ENCODE peak calls at places on chromosome 22, in seven cellular contexts. C is heart left ventricle, A is Calu3, H is mammary epithelial cell, I is cardiac fibroblast, V is uterus, O is right lobe of liver. F is an unnamed sample.

GRCh38 chr22:44200855-44201550 is 20.3 kb downstream of the PARVG start:
- DNase-seq in C (no peak), A (no peak), H (no peak), I (no peak), V (no peak), O (no peak), F (no peak)

GRCh38 chr22:38879961-38880360 is 7.9 kb upstream of the CBX6 start:
- DNase-seq in C (no peak), A (no peak), H (no peak), I (no peak), V (no peak), O (no peak), F (no peak)

GRCh38 chr22:39658367-39658766 is 87.8 kb downstream of the CACNA1I start:
- DNase-seq in C (no peak), A (no peak), H (no peak), I (no peak), V (no peak), O (no peak), F (no peak)

GRCh38 chr22:19287889-19288288 is 3.6 kb downstream of the CLTCL1 start:
- DNase-seq in C (no peak), A (no peak), H (peak; percentile 65), I (peak; percentile 82), V (no peak), O (no peak), F (peak; percentile 37)

GRCh38 chr22:39960791-39961746 is 872 bp downstream of the TMA7B start:
- DNase-seq in C (no peak), A (no peak), H (peak; percentile 93), I (peak; percentile 89), V (no peak), O (no peak), F (no peak)

GRCh38 chr22:49853981-49854791 is 542 bp downstream of the ZBED4 start:
- DNase-seq in C (peak; percentile 23), A (peak; percentile 38), H (peak; percentile 29), I (peak; percentile 31), V (peak; percentile 36), O (peak; percentile 57), F (no peak)

GRCh38 chr22:46602025-46602424 is 18.2 kb upstream of the GRAMD4 start:
- DNase-seq in C (no peak), A (no peak), H (no peak), I (no peak), V (no peak), O (no peak), F (no peak)

GRCh38 chr22:39306456-39307361 is 12.7 kb downstream of the RPL3 start:
- DNase-seq in C (no peak), A (peak; percentile 62), H (no peak), I (peak; percentile 23), V (no peak), O (peak; percentile 47), F (no peak)

GRCh38 chr22:41256254-41256897 is 15.6 kb upstream of the CHADL start:
- DNase-seq in C (no peak), A (no peak), H (peak; percentile 81), I (peak; percentile 59), V (no peak), O (no peak), F (peak; percentile 47)

GRCh38 chr22:46373166-46373565 is 37.7 kb downstream of the TRMU start:
- DNase-seq in C (no peak), A (no peak), H (no peak), I (no peak), V (no peak), O (peak; percentile 51), F (no peak)

GRCh38 chr22:44161673-44162072 is 19.1 kb upstream of the PARVG start:
- DNase-seq in C (no peak), A (no peak), H (no peak), I (no peak), V (no peak), O (no peak), F (no peak)

GRCh38 chr22:28341001-28341400 is 338.6 kb downstream of the TTC28 start:
- DNase-seq in C (no peak), A (no peak), H (peak; percentile 64), I (peak; percentile 42), V (no peak), O (no peak), F (peak; percentile 5)

GRCh38 chr22:48660795-48661740 is 1166.6 kb downstream of the BRD1 start:
- DNase-seq in C (no peak), A (no peak), H (no peak), I (no peak), V (no peak), O (no peak), F (no peak)

GRCh38 chr22:37383342-37383741 is 43.9 kb downstream of the ELFN2 start:
- DNase-seq in C (no peak), A (no peak), H (no peak), I (no peak), V (no peak), O (no peak), F (no peak)

GRCh38 chr22:39255449-39256185 is 10.8 kb upstream of the PDGFB start:
- DNase-seq in C (no peak), A (no peak), H (no peak), I (no peak), V (no peak), O (no peak), F (no peak)

GRCh38 chr22:27113211-27114030 is 456.0 kb downstream of the MIAT start:
- DNase-seq in C (peak; percentile 65), A (peak; percentile 87), H (peak; percentile 95), I (peak; percentile 93), V (peak; percentile 52), O (peak; percentile 73), F (peak; percentile 69)

GRCh38 chr22:38987171-38987895 is 5.2 kb downstream of the APOBEC3B start:
- DNase-seq in C (no peak), A (no peak), H (no peak), I (no peak), V (no peak), O (no peak), F (no peak)

GRCh38 chr22:39253427-39254070 is 8.8 kb upstream of the PDGFB start:
- DNase-seq in C (peak; percentile 85), A (peak; percentile 78), H (peak; percentile 82), I (peak; percentile 75), V (peak; percentile 73), O (peak; percentile 60), F (no peak)

GRCh38 chr22:33785283-33785991 is 134.8 kb downstream of the LARGE1 start:
- DNase-seq in C (no peak), A (no peak), H (peak; percentile 91), I (peak; percentile 33), V (no peak), O (no peak), F (no peak)

GRCh38 chr22:36569999-36570398 is 41.0 kb upstream of the EIF3D start:
- DNase-seq in C (no peak), A (peak; percentile 49), H (peak; percentile 20), I (peak; percentile 31), V (no peak), O (no peak), F (no peak)

GRCh38 chr22:43439368-43440102 is 27.7 kb downstream of the MPPED1 start:
- DNase-seq in C (no peak), A (no peak), H (no peak), I (no peak), V (peak; percentile 4), O (no peak), F (no peak)

GRCh38 chr22:49933236-49933921 is 14.9 kb downstream of the CRELD2 start:
- DNase-seq in C (peak; percentile 60), A (no peak), H (no peak), I (no peak), V (peak; percentile 73), O (peak; percentile 44), F (no peak)

GRCh38 chr22:22022255-22022840 is 39.8 kb upstream of the TOP3B start:
- DNase-seq in C (no peak), A (no peak), H (no peak), I (no peak), V (no peak), O (no peak), F (no peak)

GRCh38 chr22:18091916-18092526 is 14.2 kb downstream of the PEX26 start:
- DNase-seq in C (peak; percentile 72), A (peak; percentile 74), H (peak; percentile 69), I (peak; percentile 90), V (peak; percentile 77), O (peak; percentile 85), F (no peak)

DNA sequence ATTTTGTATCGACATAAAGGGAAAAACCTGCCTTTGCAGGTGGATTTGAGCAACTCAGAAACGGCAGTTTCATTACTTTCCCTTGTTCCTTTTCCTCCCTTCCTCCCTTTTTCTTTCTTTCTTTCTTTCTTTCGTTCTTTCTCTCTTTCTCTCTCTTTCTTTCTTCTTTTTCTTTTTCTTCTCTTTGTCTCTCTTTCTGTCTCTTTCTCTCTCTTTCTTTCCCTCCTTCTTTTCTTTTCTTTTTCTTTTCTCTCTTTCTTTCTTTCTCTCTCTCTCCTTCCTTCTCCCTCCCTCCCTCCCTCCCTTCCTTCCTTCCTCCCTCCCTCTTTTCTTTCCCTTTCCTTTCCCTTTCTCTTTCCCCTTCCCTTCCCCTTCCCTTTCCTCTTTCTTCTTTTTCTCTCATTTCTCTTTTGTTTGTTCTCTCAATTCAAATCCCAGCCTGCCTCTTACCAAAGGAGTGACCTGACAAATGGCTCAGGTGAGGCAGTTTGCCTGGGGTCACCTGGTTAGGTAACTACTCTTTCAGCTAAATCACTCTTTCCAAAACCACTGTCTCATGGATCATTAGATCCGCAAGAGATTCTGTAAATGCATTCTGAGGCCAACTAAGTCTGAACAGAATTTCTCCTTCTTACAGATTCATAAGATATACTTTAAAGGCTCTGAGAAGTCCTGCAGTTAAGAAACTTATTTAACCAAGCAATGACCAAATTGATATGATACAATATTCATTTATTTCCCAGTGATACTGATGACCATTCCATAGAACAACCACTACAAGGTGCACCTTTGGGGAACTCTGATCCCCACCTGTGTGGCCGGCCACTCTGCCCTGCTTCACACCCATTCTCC is 75.3 kb downstream of the MYO18B start:
- DNase-seq in C (no peak), A (no peak), H (no peak), I (no peak), V (no peak), O (no peak), F (no peak)
- TF ChIP-seq CTCF in C (no peak), A (no peak), H (no peak), I (no peak), V (no peak), O (no peak), F (no peak)

DNA sequence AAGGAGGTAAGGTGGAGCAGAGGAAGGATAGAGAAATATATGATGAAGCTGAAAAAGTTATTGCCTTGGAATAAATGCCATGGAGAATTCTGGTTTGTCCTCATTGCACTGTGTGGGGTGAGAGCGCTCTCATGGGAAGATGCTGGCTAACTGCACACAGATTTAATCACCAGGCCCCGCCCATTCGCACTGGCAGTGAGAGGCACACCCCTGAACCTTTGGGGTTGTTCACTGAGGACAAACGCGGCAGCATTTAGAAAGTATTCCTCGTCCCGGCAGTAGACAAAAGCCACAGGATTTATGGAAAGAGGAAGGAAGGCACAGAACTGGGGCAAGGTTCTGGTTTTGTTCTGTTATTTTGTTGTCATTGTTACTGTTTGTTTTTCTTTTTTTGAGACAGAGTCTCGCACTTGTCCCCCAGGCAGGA is 70.2 kb downstream of the MED15 start:
- DNase-seq in C (no peak), A (no peak), H (no peak), I (no peak), V (no peak), O (no peak), F (no peak)
- TF ChIP-seq CTCF in C (no peak), A (no peak), H (no peak), I (no peak), V (no peak), O (no peak), F (no peak)

GRCh38 chr22:45208993-45209838 is 31.5 kb downstream of the KIAA0930 start:
- DNase-seq in C (no peak), A (peak; percentile 29), H (peak; percentile 46), I (peak; percentile 54), V (no peak), O (peak; percentile 34), F (no peak)
- TF ChIP-seq CTCF in C (peak; percentile 44), A (peak; percentile 91), H (peak; percentile 83), I (peak; percentile 85), V (peak; percentile 20), O (peak; percentile 43), F (peak; percentile 80)

GRCh38 chr22:25162561-25162960 is 37.1 kb upstream of the CRYBB3 start:
- DNase-seq in C (no peak), A (no peak), H (no peak), I (no peak), V (no peak), O (no peak), F (no peak)
- TF ChIP-seq CTCF in C (no peak), A (no peak), H (no peak), I (no peak), V (no peak), O (no peak), F (no peak)

F was measured in AG09319.